ENCODE peak calls at places on chromosomes 11 and 22, in four cellular contexts. L, D, W and Z are unnamed samples.

GRCh38 chr22:48574776-48575566 is 1252.7 kb downstream of the BRD1 start:
- DNase-seq in D (peak; percentile 89), L (peak; percentile 19), W (peak; percentile 67), Z (peak; percentile 94)

GRCh38 chr11:78045851-78046485 is 17.7 kb upstream of the THRSP start:
- DNase-seq in D (peak; percentile 92), L (peak; percentile 32), W (peak; percentile 50), Z (peak; percentile 94)

GRCh38 chr11:13055200-13055599 is 46.1 kb downstream of the RASSF10 start:
- DNase-seq in L (no peak), W (no peak), D (no peak), Z (no peak)

GRCh38 chr11:44377121-44377520 is 67.2 kb upstream of the ALX4 start:
- DNase-seq in D (no peak), W (no peak), L (no peak), Z (peak; percentile 67)

GRCh38 chr11:33291004-33291777 is 34.0 kb downstream of the HIPK3 start:
- DNase-seq in D (peak; percentile 11), W (peak; percentile 43), L (no peak), Z (no peak)

GRCh38 chr11:96141649-96142048 is 201.3 kb downstream of the MAML2 start:
- DNase-seq in W (no peak), L (no peak), D (no peak), Z (no peak)

GRCh38 chr11:34487430-34487829 is 26.2 kb downstream of the ELF5 start:
- DNase-seq in W (no peak), L (no peak), D (no peak), Z (no peak)

GRCh38 chr11:112174789-112175595 is at the start of gene BCO2:
- DNase-seq in W (peak; percentile 71), L (peak; percentile 61), D (peak; percentile 91), Z (peak; percentile 79)

GRCh38 chr11:32071811-32072210 is 19.1 kb upstream of the RCN1 start:
- DNase-seq in D (peak; percentile 54), W (peak; percentile 41), L (peak; percentile 75), Z (peak; percentile 38)

GRCh38 chr22:44045171-44045570 is 21.1 kb downstream of the PARVB start:
- DNase-seq in L (peak; percentile 61), D (no peak), W (no peak), Z (peak; percentile 89)

GRCh38 chr11:78319453-78319955 is 98.1 kb downstream of the GAB2 start:
- DNase-seq in D (peak; percentile 11), W (no peak), L (no peak), Z (peak; percentile 56)

GRCh38 chr11:121931121-121931520 is 184.9 kb downstream of the BLID start:
- DNase-seq in D (no peak), W (no peak), L (no peak), Z (no peak)

GRCh38 chr22:27388090-27388600 is 413.4 kb downstream of the MN1 start:
- DNase-seq in W (no peak), L (no peak), D (no peak), Z (no peak)

GRCh38 chr22:44444341-44445306 is 53.4 kb downstream of the RTL6 start:
- DNase-seq in L (no peak), D (no peak), W (no peak), Z (peak; percentile 58)

GRCh38 chr11:10866893-10867331 is 9.1 kb upstream of the ZBED5 start:
- DNase-seq in L (peak; percentile 93), D (peak; percentile 54), W (no peak), Z (peak; percentile 73)

GRCh38 chr11:12318791-12319733 is 58.3 kb upstream of the PARVA start:
- DNase-seq in W (no peak), L (peak; percentile 79), D (peak; percentile 63), Z (no peak)

GRCh38 chr11:70402685-70403084 is 4.4 kb downstream of the CTTN start:
- DNase-seq in L (no peak), W (no peak), D (no peak), Z (peak; percentile 10)

GRCh38 chr22:40928657-40929056 is 22.5 kb upstream of the RBX1 start:
- DNase-seq in W (no peak), D (no peak), L (no peak), Z (no peak)

GRCh38 chr11:122162095-122162494 is 46.1 kb upstream of the BLID start:
- DNase-seq in D (no peak), W (no peak), L (no peak), Z (peak; percentile 26)

GRCh38 chr22:20118572-20119020 is 1.6 kb upstream of the TRMT2A start:
- DNase-seq in W (no peak), L (no peak), D (no peak), Z (peak; percentile 87)

GRCh38 chr11:69283446-69283845 is 10.5 kb upstream of the MYEOV start:
- DNase-seq in L (no peak), D (no peak), W (no peak), Z (peak; percentile 86)

GRCh38 chr11:39361557-39361956 is 2097.9 kb downstream of the LRRC4C start:
- DNase-seq in L (no peak), D (no peak), W (no peak), Z (no peak)

GRCh38 chr22:42344391-42344861 is 74.0 kb upstream of the TCF20 start:
- DNase-seq in L (peak; percentile 56), D (peak; percentile 45), W (no peak), Z (peak; percentile 96)

GRCh38 chr11:44625759-44626523 is 60.5 kb downstream of the CD82 start:
- DNase-seq in D (peak; percentile 4), W (no peak), L (no peak), Z (peak; percentile 48)

GRCh38 chr11:22685111-22685510 is 18.7 kb downstream of the GAS2 start:
- DNase-seq in D (no peak), L (no peak), W (no peak), Z (no peak)

GRCh38 chr22:28815729-28816128 is 15.4 kb upstream of the XBP1 start:
- DNase-seq in D (no peak), L (no peak), W (no peak), Z (no peak)

GRCh38 chr11:1017269-1018005 is 19.1 kb downstream of the MUC6 start:
- DNase-seq in W (no peak), L (no peak), D (no peak), Z (no peak)

GRCh38 chr11:64735860-64736259 is 8.1 kb downstream of the RASGRP2 start:
- DNase-seq in D (no peak), W (no peak), L (no peak), Z (no peak)

GRCh38 chr11:125376117-125376516 is 119.9 kb downstream of the FEZ1 start:
- DNase-seq in W (no peak), D (peak; percentile 41), L (peak; percentile 72), Z (peak; percentile 79)

GRCh38 chr11:94281321-94281720 is 23.1 kb upstream of the IZUMO1R start:
- DNase-seq in W (no peak), L (no peak), D (no peak), Z (no peak)

GRCh38 chr11:8988329-8989234 is 15.2 kb downstream of the NRIP3 start:
- DNase-seq in W (no peak), D (peak; percentile 36), L (peak; percentile 61), Z (no peak)

GRCh38 chr11:70899616-70900015 is 352.8 kb downstream of the SHANK2 start:
- DNase-seq in W (no peak), L (no peak), D (no peak), Z (no peak)

GRCh38 chr22:25757686-25758085 is 15.7 kb downstream of the MYO18B start:
- DNase-seq in L (no peak), W (no peak), D (no peak), Z (peak; percentile 17)

DNA sequence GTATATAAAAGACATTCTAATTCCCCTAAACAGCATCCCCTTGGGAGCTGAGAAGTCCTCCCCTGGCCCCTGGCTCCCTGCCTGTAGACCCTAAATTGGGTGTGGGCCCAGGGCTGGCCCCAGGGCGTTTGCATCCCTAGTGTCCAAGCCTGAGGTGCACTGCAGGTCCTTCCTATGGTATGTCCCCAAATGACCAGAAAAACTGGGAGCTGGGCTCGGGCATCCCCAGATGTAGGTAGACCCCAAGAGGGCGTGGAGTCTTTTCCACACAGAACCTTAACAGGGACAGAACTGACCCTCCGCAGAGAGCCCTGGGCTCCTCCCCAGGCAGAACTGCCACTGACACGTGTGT is 782 bp upstream of the OSBPL5 start:
- DNase-seq in W (no peak), L (no peak), D (no peak), Z (peak; percentile 69)
- H3K4me2 ChIP-seq in W (peak overlapping the region; percentile 91), L (peak overlapping the region; percentile 99), D (peak overlapping the region; percentile 94), Z (no peak overlapping the region)

DNA sequence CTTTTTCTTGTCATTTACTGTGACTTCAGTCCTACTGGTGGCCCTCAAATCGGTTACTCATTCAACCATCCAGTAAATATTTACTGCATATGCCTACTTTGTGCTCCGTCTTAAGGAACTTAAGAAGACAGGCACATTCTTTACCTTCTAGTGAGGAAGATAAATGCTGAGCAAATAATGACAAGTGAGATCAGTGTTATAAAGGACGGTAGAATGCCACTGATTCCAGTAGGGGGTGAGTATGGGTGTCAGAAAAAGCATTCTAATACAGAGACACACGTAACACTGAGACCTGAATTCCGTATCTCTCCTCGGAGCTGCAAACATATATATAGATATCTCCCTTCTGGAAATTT is 1.6 kb downstream of the ANKRD42 start:
- DNase-seq in L (no peak), D (peak; percentile 21), W (no peak), Z (no peak)
- TF ChIP-seq CTCF in L (no peak), D (no peak), W (no peak), Z (no peak)

DNA sequence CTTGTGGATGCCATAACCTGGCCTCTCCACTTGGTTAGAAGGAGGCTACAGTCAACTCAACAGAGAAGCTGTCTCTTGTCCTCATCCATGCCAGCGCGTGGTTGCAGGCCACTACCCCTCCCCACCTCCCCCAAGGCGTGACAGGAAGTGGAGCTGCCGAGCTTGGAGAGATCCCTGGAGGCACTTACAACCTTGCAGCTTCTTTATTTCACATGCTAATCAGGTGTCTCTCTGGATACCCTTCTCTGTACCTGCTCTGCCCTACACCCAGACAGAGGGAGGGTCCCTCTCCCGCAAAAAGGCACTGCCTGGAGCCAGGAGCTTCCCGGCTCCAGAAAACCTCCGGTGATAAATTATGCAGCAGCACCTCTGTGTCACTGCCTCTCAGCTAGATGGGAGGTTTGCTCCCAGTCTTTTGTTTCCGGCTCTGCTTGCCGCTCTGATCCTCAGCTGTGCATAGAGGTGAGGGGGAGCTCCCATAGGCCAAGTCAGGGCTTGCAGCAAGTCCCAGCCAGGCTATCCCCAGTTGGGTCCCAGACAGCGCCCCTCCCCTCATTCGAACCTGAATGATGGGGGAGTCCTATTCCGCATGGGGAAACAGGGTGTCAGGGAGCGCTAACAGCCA is 5.7 kb downstream of the LRP4 start:
- DNase-seq in D (peak; percentile 42), L (no peak), W (no peak), Z (no peak)
- H3K27ac ChIP-seq in D (peak overlapping the region; percentile 29), L (no peak overlapping the region), W (no peak overlapping the region), Z (no peak overlapping the region)

GRCh38 chr11:63558459-63559157 is 4.6 kb downstream of the PLAAT2 start:
- DNase-seq in L (no peak), W (no peak), D (peak; percentile 34), Z (no peak)

GRCh38 chr11:63554901-63555218 is 8.3 kb downstream of the PLAAT2 start:
- DNase-seq in L (no peak), D (no peak), W (no peak), Z (no peak)

GRCh38 chr11:63553759-63554158 is 9.4 kb downstream of the PLAAT2 start:
- DNase-seq in W (no peak), L (peak; percentile 29), D (no peak), Z (peak; percentile 84)

GRCh38 chr11:63557548-63557947 is 5.6 kb downstream of the PLAAT2 start:
- DNase-seq in L (no peak), W (no peak), D (no peak), Z (no peak)

DNA sequence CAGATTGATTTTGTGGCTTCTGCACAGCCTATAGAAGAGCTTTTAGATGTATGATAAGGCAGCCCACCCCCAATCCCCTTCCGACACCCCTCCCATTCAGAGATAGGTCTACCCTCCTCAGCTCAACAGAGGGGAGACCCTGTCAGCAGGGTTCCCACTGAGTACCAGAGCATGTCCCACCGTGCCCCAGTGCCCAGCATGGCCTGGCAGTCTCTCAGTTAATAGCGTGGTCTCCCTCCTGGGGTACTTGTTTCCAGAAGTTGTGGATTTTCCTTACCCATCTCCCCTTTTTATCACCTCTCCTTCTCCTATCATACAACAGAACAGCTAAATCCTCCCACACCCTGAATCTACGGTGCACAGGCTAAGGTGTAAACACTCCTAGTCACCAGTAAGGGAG is 6.8 kb downstream of the PLAAT2 start:
- DNase-seq in D (no peak), W (no peak), L (no peak), Z (no peak)
- H3K4me2 ChIP-seq in D (no peak overlapping the region), W (no peak overlapping the region), L (no peak overlapping the region), Z (no peak overlapping the region)